ENCODE peak calls at places on chromosomes 13 and 19, in five cellular contexts. R, F, O, S and H are unnamed samples.
A peak's percentile ranks its signal among the peaks of the same experiment; 100 is the strongest.

GRCh38 chr19:58399903-58400637 is 4.6 kb downstream of the RNF225 start:
- DNase-seq in R (no peak), F (no peak), O (no peak), S (no peak), H (no peak)

GRCh38 chr19:3243851-3244700 is 19.6 kb downstream of the CELF5 start:
- DNase-seq in R (peak; percentile 16), F (no peak), O (peak; percentile 84), S (peak; percentile 53), H (no peak)

GRCh38 chr13:72726721-72727416 is 560 bp downstream of the MZT1 start:
- DNase-seq in R (peak; percentile 12), F (peak; percentile 7), O (peak; percentile 67), S (peak; percentile 75), H (no peak)

GRCh38 chr13:24165746-24166145 is 5.2 kb downstream of the SPATA13 start:
- DNase-seq in R (no peak), F (no peak), O (no peak), S (no peak), H (no peak)

GRCh38 chr19:2385053-2385721 is 25.1 kb downstream of the TMPRSS9 start:
- DNase-seq in R (peak; percentile 68), F (no peak), O (no peak), S (peak; percentile 49), H (peak; percentile 86)

GRCh38 chr13:24654741-24655140 is 25.5 kb upstream of the ATP12A start:
- DNase-seq in R (no peak), F (no peak), O (no peak), S (no peak), H (no peak)

GRCh38 chr13:97445504-97446187 is 11.7 kb downstream of the RAP2A start:
- DNase-seq in R (no peak), F (no peak), O (no peak), S (no peak), H (no peak)

GRCh38 chr13:20191902-20192469 is 752 bp downstream of the GJB2 start:
- DNase-seq in R (peak; percentile 16), F (peak; percentile 37), O (no peak), S (peak; percentile 69), H (peak; percentile 33)

GRCh38 chr13:77918391-77919261 is at the start of gene EDNRB:
- DNase-seq in R (no peak), F (no peak), O (no peak), S (peak; percentile 14), H (no peak)

GRCh38 chr19:13986348-13986904 is 19.7 kb downstream of the RFX1 start:
- DNase-seq in R (peak; percentile 98), F (peak; percentile 100), O (peak; percentile 99), S (peak; percentile 89), H (peak; percentile 80)

GRCh38 chr13:27789495-27790303 is 2.6 kb upstream of the GSX1 start:
- DNase-seq in R (no peak), F (no peak), O (peak; percentile 62), S (no peak), H (no peak)

GRCh38 chr19:51318687-51319675 is 7.5 kb downstream of the IGLON5 start:
- DNase-seq in R (no peak), F (no peak), O (peak; percentile 18), S (no peak), H (no peak)

GRCh38 chr13:30191491-30192100 is 115.8 kb downstream of the KATNAL1 start:
- DNase-seq in R (peak; percentile 71), F (no peak), O (no peak), S (no peak), H (no peak)

GRCh38 chr19:31639306-31639705 is 290.1 kb upstream of the TSHZ3 start:
- DNase-seq in R (peak; percentile 65), F (no peak), O (no peak), S (no peak), H (no peak)

GRCh38 chr19:40614595-40615411 is 13.6 kb downstream of the LTBP4 start:
- DNase-seq in R (peak; percentile 95), F (no peak), O (no peak), S (peak; percentile 96), H (no peak)

GRCh38 chr19:18284710-18285430 is 3.4 kb upstream of the JUND start:
- DNase-seq in R (no peak), F (no peak), O (no peak), S (no peak), H (no peak)

GRCh38 chr19:35720163-35720524 is 2.3 kb downstream of the KMT2B start:
- DNase-seq in R (no peak), F (no peak), O (no peak), S (no peak), H (no peak)

GRCh38 chr19:38224014-38224862 is at the start of gene DPF1:
- DNase-seq in R (peak; percentile 72), F (peak; percentile 93), O (peak; percentile 49), S (peak; percentile 38), H (peak; percentile 100)

GRCh38 chr19:41325640-41325946 is 15.6 kb downstream of the CCDC97 start:
- DNase-seq in R (no peak), F (no peak), O (no peak), S (no peak), H (no peak)

GRCh38 chr13:29472317-29472961 is 123.0 kb downstream of the SLC7A1 start:
- DNase-seq in R (peak; percentile 57), F (peak; percentile 30), O (peak; percentile 53), S (peak; percentile 74), H (no peak)

GRCh38 chr13:38697628-38698333 is 10.9 kb downstream of the FREM2 start:
- DNase-seq in R (peak; percentile 15), F (no peak), O (no peak), S (no peak), H (no peak)

GRCh38 chr19:45498411-45499195 is at the start of gene PPM1N:
- DNase-seq in R (no peak), F (no peak), O (peak; percentile 64), S (peak; percentile 52), H (no peak)

GRCh38 chr13:29165840-29166239 is 345.7 kb downstream of the MTUS2 start:
- DNase-seq in R (peak; percentile 81), F (no peak), O (no peak), S (no peak), H (no peak)

GRCh38 chr19:13599681-13600080 is 93.4 kb upstream of the CACNA1A start:
- DNase-seq in R (no peak), F (no peak), O (no peak), S (no peak), H (no peak)

GRCh38 chr19:18741566-18742121 is 49.5 kb downstream of the COMP start:
- DNase-seq in R (no peak), F (no peak), O (no peak), S (peak; percentile 84), H (no peak)

GRCh38 chr19:51333836-51334460 is 8.0 kb downstream of the VSIG10L start:
- DNase-seq in R (peak; percentile 43), F (no peak), O (peak; percentile 32), S (no peak), H (no peak)

GRCh38 chr13:109436055-109436622 is 350.2 kb downstream of the IRS2 start:
- DNase-seq in R (no peak), F (no peak), O (no peak), S (no peak), H (no peak)

GRCh38 chr13:72127031-72127430 is 260.0 kb upstream of the DACH1 start:
- DNase-seq in R (no peak), F (no peak), O (no peak), S (no peak), H (no peak)

GRCh38 chr13:20405691-20406090 is 120.0 kb downstream of the CRYL1 start:
- DNase-seq in R (no peak), F (no peak), O (no peak), S (no peak), H (no peak)

GRCh38 chr19:2478756-2479555 is 3.0 kb downstream of the GADD45B start:
- DNase-seq in R (peak; percentile 59), F (no peak), O (peak; percentile 80), S (peak; percentile 82), H (no peak)

GRCh38 chr19:33800012-33800680 is 3.5 kb downstream of the KCTD15 start:
- DNase-seq in R (no peak), F (no peak), O (no peak), S (no peak), H (no peak)

GRCh38 chr19:44741258-44741731 is 7.2 kb upstream of the BCL3 start:
- DNase-seq in R (no peak), F (no peak), O (no peak), S (no peak), H (no peak)